ENCODE peak calls at places on chromosomes 13 and 19, in five cellular contexts. One of them, this sample, is unnamed.
A peak's percentile ranks its signal among the peaks of the same experiment; 100 is the strongest.

GRCh38 chr13:22451345-22451744 is 729.4 kb upstream of the SGCG start:
- DNase-seq in GM23338: peak; percentile 29
- DNase-seq in A549: no peak
- DNase-seq in SK-N-SH: no peak
- DNase-seq in HCT116: no peak
- DNase-seq in this sample: no peak

GRCh38 chr13:98083507-98083906 is 59.4 kb upstream of the FARP1 start:
- DNase-seq in SK-N-SH: no peak
- DNase-seq in GM23338: no peak
- DNase-seq in HCT116: no peak
- DNase-seq in A549: no peak
- DNase-seq in this sample: no peak

GRCh38 chr19:57245066-57245465 is 4.6 kb downstream of the ZNF805 start:
- DNase-seq in GM23338: no peak
- DNase-seq in HCT116: no peak
- DNase-seq in SK-N-SH: no peak
- DNase-seq in A549: no peak
- DNase-seq in this sample: no peak

GRCh38 chr19:708154-709141 is at the start of gene PALM:
- DNase-seq in SK-N-SH: peak; percentile 90
- DNase-seq in GM23338: peak; percentile 75
- DNase-seq in A549: no peak
- DNase-seq in HCT116: no peak
- DNase-seq in this sample: no peak

GRCh38 chr13:90675129-90675528 is 672.4 kb upstream of the MIR17HG start:
- DNase-seq in GM23338: no peak
- DNase-seq in A549: no peak
- DNase-seq in SK-N-SH: peak; percentile 11
- DNase-seq in HCT116: no peak
- DNase-seq in this sample: no peak

GRCh38 chr13:36031490-36031889 is 99.7 kb downstream of the DCLK1 start:
- DNase-seq in A549: no peak
- DNase-seq in SK-N-SH: no peak
- DNase-seq in GM23338: no peak
- DNase-seq in HCT116: no peak
- DNase-seq in this sample: no peak

GRCh38 chr19:51122112-51122981 is 2.4 kb upstream of the SIGLEC9 start:
- DNase-seq in HCT116: no peak
- DNase-seq in GM23338: no peak
- DNase-seq in SK-N-SH: no peak
- DNase-seq in A549: no peak
- DNase-seq in this sample: no peak

GRCh38 chr13:32267836-32268439 is 47.2 kb downstream of the ZAR1L start:
- DNase-seq in A549: no peak
- DNase-seq in SK-N-SH: no peak
- DNase-seq in HCT116: peak; percentile 51
- DNase-seq in GM23338: peak; percentile 85
- DNase-seq in this sample: peak; percentile 42

GRCh38 chr13:95643471-95643813 is 1.1 kb downstream of the DZIP1 start:
- DNase-seq in HCT116: no peak
- DNase-seq in GM23338: peak; percentile 43
- DNase-seq in SK-N-SH: peak; percentile 57
- DNase-seq in A549: no peak
- DNase-seq in this sample: no peak

GRCh38 chr13:110799246-110800236 is 86.0 kb downstream of the ING1 start:
- DNase-seq in GM23338: no peak
- DNase-seq in A549: no peak
- DNase-seq in HCT116: no peak
- DNase-seq in SK-N-SH: no peak
- DNase-seq in this sample: no peak

GRCh38 chr13:95441326-95441725 is 111.2 kb upstream of the CLDN10 start:
- DNase-seq in HCT116: no peak
- DNase-seq in GM23338: no peak
- DNase-seq in A549: no peak
- DNase-seq in SK-N-SH: no peak
- DNase-seq in this sample: no peak

GRCh38 chr13:24130134-24130792 is 30.3 kb upstream of the SPATA13 start:
- DNase-seq in SK-N-SH: no peak
- DNase-seq in A549: no peak
- DNase-seq in GM23338: no peak
- DNase-seq in HCT116: no peak
- DNase-seq in this sample: no peak

GRCh38 chr13:48586591-48587103 is 53.8 kb upstream of the RCBTB2 start:
- DNase-seq in GM23338: no peak
- DNase-seq in SK-N-SH: no peak
- DNase-seq in HCT116: no peak
- DNase-seq in A549: no peak
- DNase-seq in this sample: no peak

GRCh38 chr13:66180806-66181205 is 1049.3 kb downstream of the PCDH9 start:
- DNase-seq in SK-N-SH: no peak
- DNase-seq in HCT116: no peak
- DNase-seq in A549: no peak
- DNase-seq in GM23338: no peak
- DNase-seq in this sample: no peak

GRCh38 chr13:30802953-30803478 is 67.7 kb downstream of the ALOX5AP start:
- DNase-seq in GM23338: peak; percentile 88
- DNase-seq in A549: peak; percentile 44
- DNase-seq in SK-N-SH: peak; percentile 82
- DNase-seq in HCT116: peak; percentile 60
- DNase-seq in this sample: no peak

GRCh38 chr13:37978680-37979079 is 109.1 kb upstream of the TRPC4 start:
- DNase-seq in SK-N-SH: no peak
- DNase-seq in A549: no peak
- DNase-seq in HCT116: no peak
- DNase-seq in GM23338: no peak
- DNase-seq in this sample: no peak

GRCh38 chr13:111139874-111140561 is 24.9 kb downstream of the ARHGEF7 start:
- DNase-seq in SK-N-SH: no peak
- DNase-seq in A549: no peak
- DNase-seq in GM23338: no peak
- DNase-seq in HCT116: no peak
- DNase-seq in this sample: no peak

GRCh38 chr19:16385296-16385695 is 60.7 kb downstream of the KLF2 start:
- DNase-seq in SK-N-SH: no peak
- DNase-seq in GM23338: no peak
- DNase-seq in A549: no peak
- DNase-seq in HCT116: no peak
- DNase-seq in this sample: no peak

GRCh38 chr13:27463500-27463899 is 13.1 kb upstream of the MTIF3 start:
- DNase-seq in GM23338: no peak
- DNase-seq in HCT116: no peak
- DNase-seq in SK-N-SH: no peak
- DNase-seq in A549: no peak
- DNase-seq in this sample: no peak

GRCh38 chr19:37513397-37513796 is 6.7 kb downstream of the ZNF793 start:
- DNase-seq in SK-N-SH: no peak
- DNase-seq in A549: no peak
- DNase-seq in GM23338: no peak
- DNase-seq in HCT116: no peak
- DNase-seq in this sample: no peak

GRCh38 chr19:47407417-47407774 is 11.9 kb downstream of the MEIS3 start:
- DNase-seq in GM23338: peak; percentile 54
- DNase-seq in HCT116: no peak
- DNase-seq in A549: no peak
- DNase-seq in SK-N-SH: peak; percentile 47
- DNase-seq in this sample: no peak

GRCh38 chr19:47124937-47125668 is 5.5 kb upstream of the SAE1 start:
- DNase-seq in A549: peak; percentile 86
- DNase-seq in HCT116: peak; percentile 85
- DNase-seq in SK-N-SH: peak; percentile 73
- DNase-seq in GM23338: peak; percentile 96
- DNase-seq in this sample: no peak

GRCh38 chr19:54196514-54196913 is 4.1 kb upstream of the RPS9 start:
- DNase-seq in HCT116: no peak
- DNase-seq in SK-N-SH: no peak
- DNase-seq in A549: no peak
- DNase-seq in GM23338: no peak
- DNase-seq in this sample: no peak

GRCh38 chr19:30340724-30341595 is 31.2 kb upstream of the ZNF536 start:
- DNase-seq in HCT116: no peak
- DNase-seq in SK-N-SH: peak; percentile 58
- DNase-seq in GM23338: no peak
- DNase-seq in A549: no peak
- DNase-seq in this sample: no peak
- H3K4me3 ChIP-seq in HCT116: no peak overlapping the region
- H3K4me3 ChIP-seq in SK-N-SH: no peak overlapping the region
- H3K4me3 ChIP-seq in GM23338: no peak overlapping the region
- H3K4me3 ChIP-seq in A549: no peak overlapping the region
- H3K4me3 ChIP-seq in this sample: no peak overlapping the region

GRCh38 chr19:7534531-7534980 is 961 bp upstream of the PNPLA6 start:
- DNase-seq in GM23338: peak; percentile 93
- DNase-seq in SK-N-SH: peak; percentile 80
- DNase-seq in A549: peak; percentile 80
- DNase-seq in HCT116: no peak
- DNase-seq in this sample: no peak
- TF ChIP-seq REST in GM23338: no peak
- TF ChIP-seq REST in SK-N-SH: no peak
- TF ChIP-seq REST in A549: no peak
- TF ChIP-seq REST in HCT116: no peak
- TF ChIP-seq REST in this sample: no peak

DNA sequence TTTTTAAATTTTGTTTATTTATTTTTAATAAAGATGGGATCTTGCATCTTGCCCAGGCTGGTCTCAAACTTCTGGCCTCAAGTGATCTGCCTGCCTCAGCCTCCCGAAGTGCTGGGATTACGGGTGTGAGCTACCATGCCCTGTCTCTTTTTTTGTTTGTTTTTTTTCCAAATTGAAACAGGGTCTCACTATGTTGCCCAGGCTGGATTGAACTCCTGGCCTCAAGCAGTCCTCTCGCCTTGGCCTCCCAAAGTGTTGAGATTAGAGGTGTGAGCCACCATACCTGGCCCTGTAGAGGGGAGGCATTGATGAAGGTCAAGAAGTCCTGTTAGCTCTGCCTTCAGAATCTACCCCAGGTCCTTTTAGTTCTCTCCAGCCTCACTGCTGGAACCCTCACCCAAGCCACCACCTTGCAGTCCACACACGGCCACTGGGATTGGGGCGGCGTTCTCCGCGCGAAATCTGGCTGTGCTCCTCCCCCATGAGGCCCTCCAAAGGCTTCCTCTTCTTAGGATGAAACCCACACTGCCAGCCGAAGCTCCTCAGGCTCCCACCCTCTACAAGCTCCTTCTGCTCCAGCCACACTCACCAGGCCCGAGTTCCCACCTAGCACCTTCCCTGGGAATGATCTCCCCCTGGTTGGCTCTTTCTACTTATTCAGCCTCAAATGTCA is 34.9 kb downstream of the ACTN4 start:
- DNase-seq in GM23338: no peak
- DNase-seq in HCT116: no peak
- DNase-seq in SK-N-SH: no peak
- DNase-seq in A549: no peak
- DNase-seq in this sample: no peak
- H3K4me1 ChIP-seq in GM23338: peaks cover 51% of the 10 kb centered on the region
- H3K4me1 ChIP-seq in HCT116: peaks cover 99% of the 10 kb centered on the region
- H3K4me1 ChIP-seq in SK-N-SH: peaks cover 59% of the 10 kb centered on the region
- H3K4me1 ChIP-seq in A549: peaks cover 90% of the 10 kb centered on the region
- H3K4me1 ChIP-seq in this sample: peaks cover 100% of the 10 kb centered on the region

GRCh38 chr13:112651750-112652511 is 37.9 kb upstream of the ATP11A start:
- DNase-seq in GM23338: no peak
- DNase-seq in SK-N-SH: no peak
- DNase-seq in HCT116: no peak
- DNase-seq in A549: no peak
- DNase-seq in this sample: no peak

GRCh38 chr13:112652512-112653458 is 37.1 kb upstream of the ATP11A start:
- DNase-seq in A549: no peak
- DNase-seq in HCT116: no peak
- DNase-seq in SK-N-SH: no peak
- DNase-seq in GM23338: no peak
- DNase-seq in this sample: no peak

GRCh38 chr13:112651306-112651705 is 38.5 kb upstream of the ATP11A start:
- DNase-seq in GM23338: no peak
- DNase-seq in SK-N-SH: no peak
- DNase-seq in HCT116: no peak
- DNase-seq in A549: no peak
- DNase-seq in this sample: no peak

GRCh38 chr13:112655898-112656297 is 33.9 kb upstream of the ATP11A start:
- DNase-seq in HCT116: no peak
- DNase-seq in GM23338: no peak
- DNase-seq in SK-N-SH: no peak
- DNase-seq in A549: no peak
- DNase-seq in this sample: no peak

GRCh38 chr13:112653821-112654220 is 36.0 kb upstream of the ATP11A start:
- DNase-seq in HCT116: no peak
- DNase-seq in SK-N-SH: no peak
- DNase-seq in GM23338: no peak
- DNase-seq in A549: no peak
- DNase-seq in this sample: no peak
- H3K4me3 ChIP-seq in HCT116: no peak overlapping the region
- H3K4me3 ChIP-seq in SK-N-SH: no peak overlapping the region
- H3K4me3 ChIP-seq in GM23338: no peak overlapping the region
- H3K4me3 ChIP-seq in A549: no peak overlapping the region
- H3K4me3 ChIP-seq in this sample: no peak overlapping the region

GRCh38 chr13:41608111-41608510 is 150.8 kb downstream of the RGCC start:
- DNase-seq in GM23338: no peak
- DNase-seq in SK-N-SH: peak; percentile 15
- DNase-seq in A549: no peak
- DNase-seq in HCT116: no peak
- DNase-seq in this sample: no peak

GRCh38 chr13:41606646-41607045 is 149.3 kb downstream of the RGCC start:
- DNase-seq in GM23338: no peak
- DNase-seq in HCT116: no peak
- DNase-seq in SK-N-SH: no peak
- DNase-seq in A549: no peak
- DNase-seq in this sample: no peak

GRCh38 chr13:41601718-41602445 is 144.5 kb downstream of the RGCC start:
- DNase-seq in GM23338: no peak
- DNase-seq in HCT116: no peak
- DNase-seq in SK-N-SH: no peak
- DNase-seq in A549: no peak
- DNase-seq in this sample: no peak

GRCh38 chr13:41605319-41606285 is 148.3 kb downstream of the RGCC start:
- DNase-seq in GM23338: peak; percentile 21
- DNase-seq in HCT116: no peak
- DNase-seq in SK-N-SH: no peak
- DNase-seq in A549: no peak
- DNase-seq in this sample: no peak

DNA sequence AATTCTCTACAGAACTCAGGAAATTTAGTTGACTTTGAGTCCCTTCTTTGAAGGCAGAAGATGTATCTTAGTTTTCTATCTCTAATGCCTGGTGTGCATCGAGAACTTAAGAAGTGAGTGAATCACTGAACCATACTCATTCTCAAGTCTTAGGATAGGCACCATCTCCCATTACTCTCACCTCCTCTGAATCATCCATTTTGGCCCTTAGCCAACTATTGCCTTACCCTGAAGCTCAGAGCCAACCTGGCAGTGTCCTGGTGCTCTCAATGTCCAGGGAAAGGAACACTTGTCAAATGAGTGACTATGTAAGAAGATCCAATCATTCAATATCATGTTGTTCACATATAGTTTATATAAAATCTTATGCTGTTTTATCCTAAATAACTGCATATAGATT is 146.6 kb downstream of the RGCC start:
- DNase-seq in SK-N-SH: no peak
- DNase-seq in HCT116: peak; percentile 29
- DNase-seq in A549: peak; percentile 8
- DNase-seq in GM23338: no peak
- DNase-seq in this sample: peak; percentile 17
- TF ChIP-seq REST in SK-N-SH: no peak
- TF ChIP-seq REST in HCT116: no peak
- TF ChIP-seq REST in A549: no peak
- TF ChIP-seq REST in GM23338: no peak
- TF ChIP-seq REST in this sample: no peak

This sample was measured in Panc1.